ENCODE peak calls at places on chromosomes 11 and 22, in four cellular contexts. M is hippocampal formation, F is NB4, B is posterior cingulate gyrus. G is an unnamed sample.
A peak's percentile ranks its signal among the peaks of the same experiment; 100 is the strongest.

GRCh38 chr11:1201395-1202153 is 21.3 kb upstream of the MUC5B start:
- DNase-seq in M (no peak), F (no peak), B (no peak), G (no peak)

GRCh38 chr11:10838906-10839305 is 18.9 kb downstream of the ZBED5 start:
- DNase-seq in M (no peak), F (no peak), B (no peak), G (no peak)

GRCh38 chr11:69054397-69055211 is 5.9 kb downstream of the TPCN2 start:
- DNase-seq in B (peak; percentile 64), M (no peak), F (peak; percentile 43), G (no peak)

GRCh38 chr11:9753031-9753430 is 89.2 kb downstream of the SWAP70 start:
- DNase-seq in B (no peak), M (no peak), F (peak; percentile 84), G (no peak)

GRCh38 chr11:131027501-131027900 is 111.2 kb upstream of the SNX19 start:
- DNase-seq in M (no peak), F (no peak), B (no peak), G (no peak)

GRCh38 chr22:29113329-29113728 is 40.5 kb downstream of the KREMEN1 start:
- DNase-seq in M (no peak), B (no peak), F (no peak), G (no peak)

GRCh38 chr22:42528591-42529307 is 9.2 kb upstream of the RRP7A start:
- DNase-seq in M (no peak), B (peak; percentile 77), F (no peak), G (peak; percentile 8)

GRCh38 chr22:24072361-24072760 is 61.3 kb downstream of the CABIN1 start:
- DNase-seq in F (no peak), B (no peak), M (no peak), G (no peak)

GRCh38 chr11:8604078-8604723 is 10.2 kb upstream of the STK33 start:
- DNase-seq in B (no peak), F (peak; percentile 48), M (no peak), G (no peak)

GRCh38 chr11:117806906-117807305 is 9.9 kb upstream of the DSCAML1 start:
- DNase-seq in M (no peak), B (peak; percentile 77), F (peak; percentile 44), G (no peak)

GRCh38 chr11:66050581-66051231 is 1.5 kb upstream of the SF3B2 start:
- DNase-seq in M (no peak), F (no peak), B (no peak), G (no peak)

GRCh38 chr22:46801331-46801811 is 38.9 kb downstream of the TBC1D22A start:
- DNase-seq in B (no peak), F (no peak), M (no peak), G (no peak)

GRCh38 chr11:73404048-73404447 is 27.8 kb downstream of the RELT start:
- DNase-seq in B (peak; percentile 89), F (peak; percentile 67), M (peak; percentile 70), G (no peak)

GRCh38 chr22:36221799-36222751 is 17.3 kb downstream of the APOL2 start:
- DNase-seq in B (no peak), F (peak; percentile 48), M (peak; percentile 27), G (no peak)

GRCh38 chr11:69650081-69650831 is 9.3 kb downstream of the CCND1 start:
- DNase-seq in F (no peak), B (peak; percentile 77), M (no peak), G (no peak)

GRCh38 chr11:78402842-78403241 is 14.8 kb downstream of the GAB2 start:
- DNase-seq in B (no peak), M (no peak), F (peak; percentile 21), G (no peak)

GRCh38 chr22:39623603-39624500 is 53.3 kb downstream of the CACNA1I start:
- DNase-seq in F (no peak), M (no peak), B (no peak), G (no peak)

GRCh38 chr11:36007127-36007824 is 63.4 kb downstream of the LDLRAD3 start:
- DNase-seq in M (no peak), B (no peak), F (no peak), G (no peak)

GRCh38 chr11:6719588-6719987 is 36.4 kb upstream of the MRPL17 start:
- DNase-seq in M (no peak), B (no peak), F (no peak), G (no peak)

GRCh38 chr11:99370557-99371200 is 349.9 kb downstream of the CNTN5 start:
- DNase-seq in F (no peak), M (no peak), B (peak; percentile 86), G (no peak)

GRCh38 chr22:38868286-38868721 is 3.7 kb downstream of the CBX6 start:
- DNase-seq in M (no peak), B (no peak), F (no peak), G (no peak)

GRCh38 chr11:19816817-19817216 is 104.2 kb downstream of the NAV2 start:
- DNase-seq in B (no peak), F (no peak), M (no peak), G (no peak)

GRCh38 chr11:128587415-128587814 is at the start of gene ETS1:
- DNase-seq in M (no peak), B (no peak), F (no peak), G (no peak)

GRCh38 chr11:102637731-102638130 is 12.6 kb upstream of the MMP20 start:
- DNase-seq in B (no peak), F (peak; percentile 84), M (no peak), G (no peak)

GRCh38 chr11:61820174-61820573 is 3.4 kb upstream of the FADS1 start:
- DNase-seq in M (no peak), F (no peak), B (no peak), G (no peak)

GRCh38 chr11:2099523-2100316 is 39.5 kb downstream of the IGF2 start:
- DNase-seq in M (no peak), F (no peak), B (peak; percentile 83), G (no peak)

G was measured in caudate nucleus.